ENCODE peak calls at places on chromosomes 5 and 9, in five cellular contexts. I is neuronal stem cell, O is H1, R is IMR-90, A is mesenchymal stem cell. E is an unnamed sample.

GRCh38 chr9:100440071-100440470 is 13.1 kb downstream of the MSANTD3 start:
- DNase-seq in I (no peak), O (no peak), R (peak; percentile 76), A (peak; percentile 92), E (no peak)

GRCh38 chr5:72673180-72673579 is 143.3 kb upstream of the TNPO1 start:
- DNase-seq in I (no peak), O (no peak), R (no peak), A (no peak), E (no peak)

GRCh38 chr9:125843646-125844045 is 96.5 kb downstream of the PBX3 start:
- DNase-seq in I (no peak), O (no peak), R (peak; percentile 60), A (no peak), E (no peak)

GRCh38 chr5:60649288-60649917 is 50.6 kb downstream of the DEPDC1B start:
- DNase-seq in I (no peak), O (no peak), R (peak; percentile 51), A (peak; percentile 52), E (no peak)

GRCh38 chr5:34411470-34412346 is 244.4 kb upstream of the RAI14 start:
- DNase-seq in I (no peak), O (peak; percentile 59), R (peak; percentile 47), A (no peak), E (peak; percentile 79)

GRCh38 chr9:16039103-16039987 is 486.5 kb downstream of the CCDC171 start:
- DNase-seq in I (peak; percentile 36), O (peak; percentile 86), R (peak; percentile 51), A (peak; percentile 55), E (peak; percentile 39)

GRCh38 chr5:53557386-53557785 is 3.1 kb upstream of the NDUFS4 start:
- DNase-seq in I (no peak), O (no peak), R (peak; percentile 80), A (peak; percentile 6), E (no peak)

GRCh38 chr5:102312586-102312985 is 16.5 kb upstream of the SLCO4C1 start:
- DNase-seq in I (no peak), O (no peak), R (no peak), A (peak; percentile 4), E (no peak)

GRCh38 chr5:123359866-123360569 is 63.2 kb downstream of the CEP120 start:
- DNase-seq in I (no peak), O (no peak), R (no peak), A (no peak), E (no peak)

GRCh38 chr9:30507166-30507565 is 1877.3 kb upstream of the ACO1 start:
- DNase-seq in I (no peak), O (no peak), R (no peak), A (no peak), E (no peak)

GRCh38 chr5:3596261-3596825 is 711 bp downstream of the IRX1 start:
- DNase-seq in I (no peak), O (peak; percentile 68), R (no peak), A (no peak), E (peak; percentile 37)

GRCh38 chr9:99834474-99834873 is 12.8 kb downstream of the NR4A3 start:
- DNase-seq in I (no peak), O (no peak), R (no peak), A (no peak), E (no peak)

GRCh38 chr5:1436681-1437080 is 8.6 kb downstream of the SLC6A3 start:
- DNase-seq in I (no peak), O (no peak), R (no peak), A (no peak), E (no peak)

GRCh38 chr5:154405078-154405792 is 40.6 kb upstream of the SAP30L start:
- DNase-seq in I (peak; percentile 69), O (peak; percentile 91), R (peak; percentile 68), A (peak; percentile 77), E (peak; percentile 87)

GRCh38 chr5:72369301-72370079 is 49.3 kb downstream of the PTCD2 start:
- DNase-seq in I (no peak), O (no peak), R (peak; percentile 48), A (no peak), E (no peak)

GRCh38 chr9:13360188-13360587 is 80.7 kb upstream of the MPDZ start:
- DNase-seq in I (no peak), O (no peak), R (no peak), A (no peak), E (no peak)

GRCh38 chr9:109440797-109441287 is 57.3 kb downstream of the PTPN3 start:
- DNase-seq in I (peak; percentile 56), O (peak; percentile 63), R (peak; percentile 90), A (peak; percentile 91), E (peak; percentile 74)

GRCh38 chr9:69157751-69158466 is 16.2 kb upstream of the TJP2 start:
- DNase-seq in I (no peak), O (no peak), R (peak; percentile 84), A (peak; percentile 47), E (peak; percentile 21)

GRCh38 chr5:4817742-4818141 is 322.4 kb upstream of the ADAMTS16 start:
- DNase-seq in I (no peak), O (no peak), R (no peak), A (no peak), E (no peak)

GRCh38 chr5:376951-377325 is 55.4 kb downstream of the AHRR start:
- DNase-seq in I (no peak), O (peak; percentile 33), R (no peak), A (no peak), E (no peak)

GRCh38 chr5:170277953-170278352 is 19.6 kb downstream of the LCP2 start:
- DNase-seq in I (no peak), O (no peak), R (no peak), A (no peak), E (peak; percentile 62)

GRCh38 chr9:114909657-114910056 is 20.7 kb downstream of the TNFSF8 start:
- DNase-seq in I (no peak), O (no peak), R (no peak), A (no peak), E (no peak)

GRCh38 chr9:23447166-23447565 is 378.9 kb downstream of the ELAVL2 start:
- DNase-seq in I (no peak), O (no peak), R (no peak), A (no peak), E (peak; percentile 35)

GRCh38 chr9:126357074-126357473 is 30.4 kb downstream of the MVB12B start:
- DNase-seq in I (no peak), O (no peak), R (no peak), A (no peak), E (no peak)

GRCh38 chr9:77883133-77883532 is 148.5 kb downstream of the GNAQ start:
- DNase-seq in I (no peak), O (no peak), R (no peak), A (no peak), E (no peak)

GRCh38 chr5:155082401-155082800 is 68.8 kb downstream of the KIF4B start:
- DNase-seq in I (no peak), O (no peak), R (peak; percentile 84), A (peak; percentile 62), E (no peak)

GRCh38 chr5:160959804-160960203 is 107.8 kb upstream of the ATP10B start:
- DNase-seq in I (no peak), O (no peak), R (no peak), A (no peak), E (no peak)

GRCh38 chr5:169651526-169651925 is 14.5 kb downstream of the DOCK2 start:
- DNase-seq in I (no peak), O (no peak), R (no peak), A (peak; percentile 70), E (no peak)

GRCh38 chr5:863244-863805 is 12.5 kb upstream of the ZDHHC11 start:
- DNase-seq in I (no peak), O (no peak), R (no peak), A (no peak), E (no peak)

GRCh38 chr5:176798949-176799348 is 11.4 kb upstream of the UNC5A start:
- DNase-seq in I (no peak), O (no peak), R (no peak), A (no peak), E (no peak)

GRCh38 chr5:80216753-80217596 is 38.9 kb downstream of the SERINC5 start:
- DNase-seq in I (no peak), O (no peak), R (no peak), A (no peak), E (no peak)
- H2AFZ ChIP-seq in I (no peak overlapping the region), O (no peak overlapping the region), R (no peak overlapping the region), A (no peak overlapping the region), E (no peak overlapping the region)

DNA sequence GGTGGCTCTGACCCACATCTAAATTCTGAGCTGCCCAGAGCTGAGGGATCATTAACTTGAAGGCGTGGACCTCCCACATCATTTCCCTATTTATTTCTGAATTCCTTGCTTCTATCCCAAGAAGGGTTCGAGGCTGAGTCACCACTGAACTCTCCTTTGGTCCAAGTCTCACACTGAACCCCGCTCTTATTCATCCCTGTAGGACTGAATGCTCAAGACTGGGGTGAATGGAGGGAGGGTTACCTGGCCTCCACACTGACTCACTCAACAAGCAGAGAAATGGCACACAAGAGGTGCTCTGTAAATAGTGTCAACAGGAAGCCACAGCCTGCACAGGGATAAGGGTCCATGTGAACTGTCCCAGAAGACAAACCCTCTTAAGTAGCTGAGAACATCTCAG is 79.1 kb upstream of the FSTL4 start:
- DNase-seq in I (no peak), O (no peak), R (no peak), A (no peak), E (no peak)
- H3K27me3 ChIP-seq in I (no peaks in the 10 kb centered on the region), O (no peaks in the 10 kb centered on the region), R (peaks cover 2% of the 10 kb centered on the region), A (peaks cover 12% of the 10 kb centered on the region), E (no peaks in the 10 kb centered on the region)

DNA sequence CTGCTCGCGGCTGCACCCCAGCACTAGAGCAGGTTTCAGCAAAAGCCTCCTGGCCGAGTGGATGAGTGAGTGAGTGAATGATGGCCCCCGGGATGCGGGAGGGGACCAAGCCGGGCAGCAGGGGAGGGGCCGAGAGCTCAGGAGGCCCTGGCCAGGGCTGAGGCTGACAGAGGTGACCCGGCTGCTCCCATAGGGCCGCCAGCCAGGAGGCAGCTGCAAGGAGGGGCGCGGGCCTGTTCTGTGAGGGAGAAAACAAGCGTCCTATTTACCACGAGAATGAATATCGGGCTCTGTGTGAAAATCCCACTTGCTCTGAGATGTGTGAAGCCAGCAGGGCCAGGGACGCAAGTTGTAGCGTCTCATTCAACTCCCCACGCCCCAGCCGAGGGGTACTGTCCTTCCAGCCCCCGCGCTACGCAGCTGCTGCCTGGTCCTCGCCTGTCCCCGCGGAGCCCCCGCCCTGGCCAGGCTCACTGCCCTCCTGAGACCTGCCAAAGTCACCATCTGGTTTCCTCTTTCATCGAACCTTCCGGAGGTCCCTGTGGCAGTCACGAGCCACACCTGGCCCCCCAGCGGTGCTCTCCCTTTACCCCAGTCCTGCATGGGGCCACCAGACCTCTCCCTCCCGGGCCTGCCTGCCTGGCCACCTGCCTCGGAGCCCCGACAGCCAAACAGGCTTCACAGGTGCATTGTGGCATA is 38.8 kb downstream of the RASGEF1C start:
- DNase-seq in I (no peak), O (no peak), R (no peak), A (no peak), E (peak; percentile 42)
- H2BK15ac ChIP-seq in I (peak overlapping the region; percentile 94), O (no peak overlapping the region), R (no peak overlapping the region), A (no peak overlapping the region), E (peak overlapping the region; percentile 77)

DNA sequence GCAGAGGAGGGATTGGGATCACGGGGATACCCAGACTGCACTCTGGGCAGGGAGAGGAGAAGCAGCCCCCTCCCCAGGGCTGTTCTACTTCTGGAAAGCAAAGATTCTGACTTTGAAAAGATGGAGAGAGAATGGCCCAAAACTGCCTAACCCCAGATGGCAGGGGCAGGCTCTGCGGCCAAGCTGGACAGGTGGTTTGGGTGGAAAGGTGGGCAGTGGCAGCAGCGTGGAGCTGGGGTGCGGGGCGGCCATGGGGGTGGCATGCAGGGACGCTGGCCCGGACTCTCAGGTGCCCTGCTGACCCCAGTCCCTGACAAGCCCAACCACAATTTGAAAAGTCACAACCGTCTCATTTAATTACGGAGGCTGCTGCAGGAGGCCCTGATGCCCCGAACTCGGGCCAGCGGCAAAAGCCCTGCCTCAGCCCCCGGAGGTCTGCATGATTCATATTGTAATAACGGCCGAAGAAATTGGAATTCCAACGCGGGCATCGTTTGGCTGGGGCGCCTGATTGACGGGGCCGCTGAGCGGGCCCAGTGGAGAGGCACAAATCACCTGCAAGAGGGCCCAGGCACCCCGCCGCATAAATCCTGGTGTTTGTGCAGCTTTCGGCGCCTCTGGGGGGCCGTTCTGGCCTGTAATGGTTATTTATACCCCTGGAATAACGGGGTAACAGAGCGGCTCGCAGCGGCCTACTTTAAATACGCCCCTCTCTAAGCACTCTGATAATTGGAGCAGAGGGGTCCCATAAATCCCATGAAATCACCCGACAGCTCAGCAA is 41.8 kb upstream of the FCN2 start:
- DNase-seq in I (no peak), O (no peak), R (no peak), A (no peak), E (no peak)
- H2AFZ ChIP-seq in I (no peak overlapping the region), O (no peak overlapping the region), R (no peak overlapping the region), A (no peak overlapping the region), E (no peak overlapping the region)

E was measured in H9.